ENCODE peak calls at places on chromosome 15, in nine cellular contexts. D, O, K, R, L, T, F, X and M are unnamed samples.

GRCh38 chr15:52234596-52235541 is 43.7 kb upstream of the GNB5 start:
- DNase-seq in T (no peak), K (no peak), F (no peak), L (no peak), R (peak; percentile 35), O (no peak), D (no peak), X (no peak), M (peak; percentile 43)

GRCh38 chr15:66651913-66652642 is 50.0 kb upstream of the SMAD6 start:
- DNase-seq in D (no peak), T (no peak), O (no peak), X (no peak), F (no peak), K (no peak), R (no peak), L (no peak), M (no peak)

GRCh38 chr15:78396976-78397375 is 41.0 kb upstream of the IREB2 start:
- DNase-seq in F (peak; percentile 20), O (peak; percentile 63), K (peak; percentile 17), X (peak; percentile 37), D (no peak), L (no peak), T (no peak), R (no peak), M (no peak)

GRCh38 chr15:66701422-66702034 is 508 bp upstream of the SMAD6 start:
- DNase-seq in L (peak; percentile 72), O (peak; percentile 62), D (peak; percentile 83), T (no peak), X (peak; percentile 29), F (peak; percentile 20), R (peak; percentile 73), K (no peak), M (no peak)

GRCh38 chr15:94395626-94396025 is 164.3 kb downstream of the MCTP2 start:
- DNase-seq in R (no peak), T (no peak), D (no peak), K (peak; percentile 48), O (no peak), F (peak; percentile 49), X (peak; percentile 42), L (peak; percentile 21), M (no peak)

GRCh38 chr15:80404057-80404718 is at the start of gene ARNT2:
- DNase-seq in K (no peak), L (peak; percentile 33), F (no peak), D (peak; percentile 61), O (peak; percentile 45), R (peak; percentile 57), T (no peak), X (no peak), M (peak; percentile 30)

GRCh38 chr15:67079361-67079760 is 14.0 kb downstream of the SMAD3 start:
- DNase-seq in F (no peak), R (no peak), X (peak; percentile 78), L (no peak), K (no peak), T (no peak), D (no peak), O (no peak), M (no peak)

GRCh38 chr15:80674245-80674614 is 20.9 kb upstream of the ABHD17C start:
- DNase-seq in T (no peak), L (peak; percentile 6), X (peak; percentile 15), O (peak; percentile 20), F (no peak), K (peak; percentile 50), R (no peak), D (no peak), M (no peak)

GRCh38 chr15:100861511-100861991 is 18.1 kb upstream of the ALDH1A3 start:
- DNase-seq in R (no peak), T (no peak), O (no peak), F (no peak), K (peak; percentile 39), D (peak; percentile 68), L (no peak), X (no peak), M (no peak)

GRCh38 chr15:74319596-74320357 is 47.7 kb downstream of the CYP11A1 start:
- DNase-seq in D (no peak), R (no peak), F (no peak), L (no peak), T (no peak), O (no peak), X (no peak), K (no peak), M (no peak)

GRCh38 chr15:74318376-74319137 is 48.9 kb downstream of the CYP11A1 start:
- DNase-seq in T (no peak), R (no peak), K (peak; percentile 56), D (no peak), L (no peak), O (no peak), X (no peak), F (no peak), M (no peak)

GRCh38 chr15:74319138-74319460 is 48.3 kb downstream of the CYP11A1 start:
- DNase-seq in F (no peak), K (no peak), L (no peak), O (no peak), X (no peak), D (no peak), T (no peak), R (no peak), M (no peak)

GRCh38 chr15:74322558-74323180 is 44.8 kb downstream of the CYP11A1 start:
- DNase-seq in F (peak; percentile 58), D (peak; percentile 83), R (peak; percentile 78), L (peak; percentile 40), K (peak; percentile 69), O (peak; percentile 38), T (peak; percentile 50), X (peak; percentile 57), M (peak; percentile 86)

DNA sequence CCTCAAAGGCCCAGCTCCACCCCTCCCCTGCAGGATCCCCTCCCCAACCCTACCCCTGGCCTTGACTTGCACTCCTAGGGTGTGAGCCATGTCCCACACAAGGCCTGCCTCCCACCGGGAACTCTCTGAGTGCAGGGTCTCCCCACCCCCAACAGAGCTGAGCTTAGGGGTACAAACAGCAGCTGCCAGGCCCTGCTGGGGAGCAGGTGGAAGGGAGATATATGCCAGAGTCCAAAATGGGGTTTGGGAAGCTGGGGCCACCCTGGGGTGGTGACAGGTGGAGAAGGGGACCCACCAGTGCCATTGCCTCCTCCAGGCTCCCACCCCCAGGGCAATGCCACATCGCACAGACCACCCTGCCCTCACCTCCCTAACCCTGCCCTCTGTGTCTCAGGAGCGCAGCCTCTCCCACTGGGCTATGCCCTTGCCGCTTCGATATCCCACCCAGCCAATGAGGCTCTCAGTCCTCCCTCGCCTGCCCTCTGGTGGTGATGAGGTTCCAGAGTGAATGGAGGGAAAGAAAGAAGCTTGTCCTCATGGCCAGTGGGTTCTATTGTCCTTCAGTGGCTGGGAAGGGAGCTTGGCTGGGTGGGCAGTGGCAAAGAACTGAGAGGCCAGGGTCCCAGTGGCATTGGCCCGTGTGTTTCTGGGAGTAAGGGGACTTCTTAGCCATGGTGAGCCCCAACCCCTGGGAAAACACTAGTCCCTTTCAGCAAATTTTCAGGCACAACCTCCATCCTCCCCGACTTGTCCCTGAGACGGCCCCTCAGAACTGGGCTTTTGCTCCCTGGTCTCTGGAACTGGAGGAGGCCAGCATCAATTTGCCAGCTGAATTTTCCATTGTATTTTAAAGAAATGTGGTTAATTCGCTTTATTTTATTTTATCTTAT is 46.8 kb downstream of the CYP11A1 start:
- DNase-seq in O (no peak), K (peak; percentile 69), L (no peak), F (peak; percentile 35), T (no peak), R (peak; percentile 46), D (no peak), X (peak; percentile 55), M (peak; percentile 50)
- TF ChIP-seq CTCF in O (no peak), K (peak; percentile 89), L (peak; percentile 70), F (peak; percentile 90), T (peak; percentile 89), R (peak; percentile 39), D (peak; percentile 68), X (peak; percentile 88), M (peak; percentile 79)

GRCh38 chr15:88701561-88702095 is 62.8 kb downstream of the ISG20 start:
- DNase-seq in X (no peak), O (no peak), D (no peak), K (peak; percentile 8), T (peak; percentile 10), L (no peak), R (peak; percentile 70), F (no peak), M (peak; percentile 65)
- TF ChIP-seq CTCF in X (no peak), O (no peak), D (no peak), K (peak; percentile 41), T (peak; percentile 72), L (peak; percentile 9), R (peak; percentile 63), F (peak; percentile 4), M (peak; percentile 58)

GRCh38 chr15:69593488-69593887 is 140.9 kb downstream of the RPLP1 start:
- DNase-seq in R (no peak), F (no peak), O (no peak), X (no peak), K (no peak), D (no peak), L (no peak), T (no peak), M (no peak)

GRCh38 chr15:69590932-69591524 is 138.4 kb downstream of the RPLP1 start:
- DNase-seq in O (no peak), X (no peak), R (no peak), L (no peak), T (no peak), K (no peak), F (no peak), D (no peak), M (no peak)

GRCh38 chr15:69591905-69592508 is 139.4 kb downstream of the RPLP1 start:
- DNase-seq in O (no peak), R (no peak), X (no peak), D (no peak), T (no peak), K (no peak), F (no peak), L (no peak), M (no peak)

GRCh38 chr15:69593981-69594966 is 141.7 kb downstream of the RPLP1 start:
- DNase-seq in D (peak; percentile 74), F (no peak), T (no peak), L (peak; percentile 94), R (no peak), K (peak; percentile 54), X (peak; percentile 70), O (peak; percentile 90), M (no peak)

DNA sequence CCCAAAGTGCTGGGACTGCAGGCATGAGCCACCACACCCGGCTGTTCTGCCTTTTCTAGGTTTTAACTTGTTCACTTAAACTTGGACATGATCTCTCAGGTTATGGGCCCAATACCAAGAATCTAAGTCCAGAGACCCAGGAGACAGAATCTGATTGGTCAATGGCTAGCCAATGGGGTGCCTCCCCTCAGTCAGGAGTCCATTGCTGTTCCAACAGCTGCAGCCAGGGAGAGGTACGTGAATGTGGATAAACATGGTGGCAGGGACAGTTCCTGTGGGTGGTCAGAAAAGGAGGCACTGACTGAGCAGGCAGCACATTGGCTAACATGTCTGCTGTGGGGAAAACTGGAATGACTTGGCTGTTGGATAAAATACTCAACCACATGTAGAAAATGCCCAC is 140.3 kb downstream of the RPLP1 start:
- DNase-seq in X (no peak), D (no peak), F (no peak), K (no peak), R (no peak), T (no peak), L (no peak), O (no peak), M (no peak)
- TF ChIP-seq CTCF in X (no peak), D (no peak), F (no peak), K (no peak), R (no peak), T (no peak), L (no peak), O (no peak), M (no peak)

DNA sequence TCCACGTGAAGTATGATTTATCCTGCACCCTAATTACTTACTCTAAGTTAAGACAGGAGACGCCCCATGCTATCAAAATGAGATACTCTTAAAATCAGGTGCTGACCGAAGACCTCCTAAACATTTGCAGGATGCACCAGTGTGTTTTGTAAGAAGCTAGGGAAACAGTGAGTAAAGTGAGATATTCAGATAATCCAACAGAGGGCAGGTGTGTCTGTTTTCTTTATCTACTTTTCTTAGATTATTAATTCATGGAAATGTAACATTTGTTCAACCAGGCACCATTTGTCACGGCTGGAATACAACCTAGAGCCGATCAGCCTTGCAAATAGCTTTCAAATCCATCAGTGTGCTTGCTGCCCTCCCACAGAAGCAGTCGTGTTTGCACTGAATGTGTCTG is 202.0 kb upstream of the CHRM5 start:
- DNase-seq in F (no peak), D (no peak), X (peak; percentile 18), T (no peak), R (no peak), O (no peak), L (no peak), K (peak; percentile 15), M (no peak)
- TF ChIP-seq CTCF in F (no peak), D (no peak), X (peak; percentile 27), T (peak; percentile 20), R (no peak), O (no peak), L (no peak), K (no peak), M (no peak)